ENCODE peak calls at places on chromosomes 4 and X, in nine cellular contexts. T is foreskin fibroblast; L is right lobe of liver; F is bronchial epithelial cell; H is AG04449; K is breast epithelium; J is Peyer's patch; M is brain microvascular endothelial cell; B is naive thymus-derived CD4-positive, alpha-beta T cell. I is an unnamed sample.

GRCh38 chr4:113653871-113654270 is 107.7 kb downstream of the CAMK2D start:
- DNase-seq in T (no peak), L (no peak), F (no peak), H (no peak), K (no peak), J (no peak), M (no peak), B (no peak), I (no peak)

GRCh38 chr4:184274288-184274951 is 56.7 kb upstream of the ENPP6 start:
- DNase-seq in T (peak; percentile 18), L (no peak), F (no peak), H (no peak), K (no peak), J (no peak), M (no peak), B (peak; percentile 16), I (no peak)

GRCh38 chrX:97524997-97525396 is 641.3 kb downstream of the RPA4 start:
- DNase-seq in T (no peak), L (no peak), F (peak; percentile 39), H (no peak), K (no peak), J (no peak), M (peak; percentile 10), B (no peak), I (no peak)

GRCh38 chrX:18889346-18889745 is 94.6 kb downstream of the PHKA2 start:
- DNase-seq in T (no peak), L (no peak), F (no peak), H (no peak), K (no peak), J (no peak), M (no peak), B (no peak), I (no peak)

GRCh38 chr4:145679991-145680455 is at the start of gene C4orf51:
- DNase-seq in T (peak; percentile 37), L (no peak), F (peak; percentile 77), H (peak; percentile 9), K (no peak), J (no peak), M (peak; percentile 42), B (no peak), I (peak; percentile 15)

GRCh38 chr4:31307026-31307425 is 586.9 kb downstream of the PCDH7 start:
- DNase-seq in T (no peak), L (no peak), F (no peak), H (no peak), K (no peak), J (no peak), M (no peak), B (no peak), I (no peak)

GRCh38 chr4:2417196-2417764 is 1.2 kb downstream of the ZFYVE28 start:
- DNase-seq in T (no peak), L (no peak), F (no peak), H (no peak), K (no peak), J (no peak), M (no peak), B (peak; percentile 35), I (no peak)

GRCh38 chrX:41406211-41406610 is 40.9 kb upstream of the NYX start:
- DNase-seq in T (peak; percentile 16), L (no peak), F (peak; percentile 57), H (no peak), K (no peak), J (no peak), M (no peak), B (no peak), I (no peak)

GRCh38 chr4:46073778-46074177 is 50.1 kb downstream of the GABRG1 start:
- DNase-seq in T (no peak), L (no peak), F (no peak), H (no peak), K (no peak), J (no peak), M (no peak), B (no peak), I (no peak)

GRCh38 chr4:13548059-13548983 is 4.0 kb upstream of the NKX3-2 start:
- DNase-seq in T (no peak), L (no peak), F (no peak), H (no peak), K (no peak), J (no peak), M (no peak), B (no peak), I (no peak)

GRCh38 chr4:105145913-105146285 is 777 bp upstream of the TET2 start:
- DNase-seq in T (no peak), L (peak; percentile 69), F (no peak), H (no peak), K (no peak), J (peak; percentile 63), M (no peak), B (peak; percentile 53), I (no peak)

GRCh38 chr4:139958738-139959096 is 195.3 kb downstream of the MAML3 start:
- DNase-seq in T (no peak), L (no peak), F (no peak), H (no peak), K (no peak), J (no peak), M (no peak), B (no peak), I (no peak)

GRCh38 chr4:139956436-139957107 is 197.4 kb downstream of the MAML3 start:
- DNase-seq in T (no peak), L (no peak), F (no peak), H (no peak), K (no peak), J (no peak), M (no peak), B (no peak), I (no peak)

GRCh38 chr4:139957108-139957464 is 196.9 kb downstream of the MAML3 start:
- DNase-seq in T (no peak), L (no peak), F (no peak), H (no peak), K (no peak), J (no peak), M (no peak), B (no peak), I (no peak)

GRCh38 chr4:139959398-139959797 is 194.6 kb downstream of the MAML3 start:
- DNase-seq in T (no peak), L (no peak), F (no peak), H (no peak), K (no peak), J (no peak), M (no peak), B (no peak), I (no peak)

GRCh38 chr4:139957986-139958737 is 195.8 kb downstream of the MAML3 start:
- DNase-seq in T (no peak), L (no peak), F (no peak), H (no peak), K (no peak), J (no peak), M (no peak), B (no peak), I (no peak)
- H3K4me3 ChIP-seq in T (no peak overlapping the region), L (no peak overlapping the region), F (no peak overlapping the region), H (no peak overlapping the region), K (no peak overlapping the region), J (no peak overlapping the region), M (no peak overlapping the region), B (no peak overlapping the region), I (no peak overlapping the region)

GRCh38 chr4:119212964-119213606 is 572 bp downstream of the USP53 start:
- DNase-seq in T (peak; percentile 92), L (peak; percentile 90), F (peak; percentile 87), H (peak; percentile 59), K (peak; percentile 78), J (peak; percentile 92), M (peak; percentile 97), B (peak; percentile 69), I (peak; percentile 83)

GRCh38 chr4:119212251-119212963 is at the start of gene USP53:
- DNase-seq in T (peak; percentile 98), L (peak; percentile 99), F (peak; percentile 97), H (peak; percentile 82), K (peak; percentile 99), J (peak; percentile 99), M (peak; percentile 99), B (peak; percentile 93), I (peak; percentile 96)

GRCh38 chr4:119221412-119221811 is 8.9 kb downstream of the USP53 start:
- DNase-seq in T (no peak), L (no peak), F (no peak), H (no peak), K (no peak), J (no peak), M (no peak), B (no peak), I (no peak)

DNA sequence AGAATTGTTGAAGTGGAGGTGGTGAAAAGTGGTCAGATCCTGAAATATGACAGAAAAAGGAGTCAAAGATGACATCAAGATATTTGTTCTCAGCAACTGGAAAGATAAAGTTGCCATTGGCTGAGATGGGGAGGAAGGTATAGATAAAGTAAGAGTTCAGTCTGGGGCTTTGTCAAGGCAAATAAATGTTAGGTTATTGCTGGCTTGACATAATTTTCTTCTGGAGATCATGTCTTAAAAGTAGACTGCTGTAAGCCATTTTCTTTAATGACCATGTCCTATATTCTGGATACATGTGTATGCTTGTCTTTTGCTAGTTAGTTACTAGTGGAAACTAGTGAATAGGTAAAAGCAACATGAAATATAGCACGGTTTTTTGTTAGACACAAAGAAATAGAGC is 5.6 kb downstream of the USP53 start:
- DNase-seq in T (no peak), L (no peak), F (no peak), H (no peak), K (no peak), J (no peak), M (no peak), B (no peak), I (no peak)
- H3K4me3 ChIP-seq in T (no peak overlapping the region), L (no peak overlapping the region), F (no peak overlapping the region), H (no peak overlapping the region), K (peak overlapping the region; percentile 94), J (no peak overlapping the region), M (no peak overlapping the region), B (no peak overlapping the region), I (no peak overlapping the region)

GRCh38 chr4:186144180-186144579 is 39.7 kb downstream of the FAM149A start:
- DNase-seq in T (peak; percentile 10), L (no peak), F (peak; percentile 23), H (no peak), K (no peak), J (no peak), M (peak; percentile 52), B (no peak), I (no peak)
- H3K4me3 ChIP-seq in T (peak overlapping the region; percentile 59), L (peak overlapping the region; percentile 58), F (peak overlapping the region; percentile 36), H (peak overlapping the region; percentile 54), K (peak overlapping the region; percentile 53), J (peak overlapping the region; percentile 63), M (peak overlapping the region; percentile 60), B (no peak overlapping the region), I (peak overlapping the region; percentile 60)

DNA sequence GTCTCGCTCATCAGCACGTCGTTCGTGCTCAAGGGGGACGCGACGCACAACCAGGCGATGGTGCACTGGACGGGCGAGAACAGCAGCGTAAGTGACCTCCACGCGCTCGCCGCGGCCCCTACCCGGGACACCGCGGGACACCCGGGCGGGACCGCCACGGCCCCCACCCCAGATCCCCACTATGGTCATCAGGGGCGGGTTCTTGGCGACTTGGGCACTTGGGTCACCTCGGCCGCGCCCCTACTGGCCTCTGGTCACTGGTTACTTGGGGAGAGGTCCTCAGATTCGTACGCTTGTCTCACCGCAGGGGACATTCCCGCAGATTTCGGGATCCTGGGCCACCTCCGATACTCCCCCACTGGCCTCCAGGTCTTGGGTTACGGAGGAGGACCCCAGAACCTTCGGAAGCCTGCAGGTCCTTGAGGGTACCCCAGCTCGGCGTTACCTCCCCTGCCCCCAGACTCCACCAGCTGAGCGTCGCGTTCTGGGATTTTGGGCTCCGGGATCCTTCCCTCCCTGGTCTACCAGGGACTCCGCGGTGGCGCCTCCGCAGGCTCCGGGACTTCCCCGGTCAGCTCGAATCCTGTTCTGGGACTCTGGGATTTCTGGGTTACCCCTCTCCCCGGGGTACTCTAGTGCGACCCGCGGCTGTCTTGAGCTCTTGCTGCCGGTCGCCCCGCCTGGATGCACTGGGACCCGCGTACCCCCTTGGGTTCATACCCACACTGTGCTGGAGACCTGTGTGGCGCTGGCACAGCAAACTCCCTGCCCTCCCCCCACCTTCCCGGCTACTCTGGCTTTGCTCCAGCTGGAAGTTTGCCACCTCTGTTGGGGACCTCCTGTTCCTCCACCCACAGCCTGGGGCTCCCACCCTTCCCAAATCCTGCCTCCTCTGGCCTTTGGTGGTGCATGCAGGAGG is 961 bp downstream of the SORCS2 start:
- DNase-seq in T (no peak), L (no peak), F (no peak), H (no peak), K (peak; percentile 50), J (peak; percentile 43), M (no peak), B (no peak), I (no peak)
- H3K4me3 ChIP-seq in T (peak overlapping the region; percentile 52), L (peak overlapping the region; percentile 47), F (peak overlapping the region; percentile 4), H (peak overlapping the region; percentile 51), K (peak overlapping the region; percentile 46), J (peak overlapping the region; percentile 46), M (peak overlapping the region; percentile 50), B (no peak overlapping the region), I (peak overlapping the region; percentile 56)